ENCODE peak calls at places on chromosomes 1 and 21, in six cellular contexts. G, Z, Y, B, V and A are unnamed samples.

GRCh38 chr1:47161298-47162040 is 24.2 kb downstream of the CYP4A22 start:
- DNase-seq in Y (no peak), G (no peak), Z (no peak), V (no peak), B (no peak), A (no peak)

GRCh38 chr1:24925963-24926362 is 4.1 kb downstream of the RUNX3 start:
- DNase-seq in Z (no peak), V (no peak), B (no peak), Y (no peak), G (no peak), A (no peak)

GRCh38 chr1:151898519-151898991 is 10.8 kb downstream of the THEM4 start:
- DNase-seq in B (peak; percentile 49), G (no peak), Z (peak; percentile 14), V (peak; percentile 79), Y (no peak), A (no peak)

GRCh38 chr1:223411309-223411708 is 18.1 kb downstream of the CCDC185 start:
- DNase-seq in G (no peak), B (no peak), Y (no peak), Z (no peak), V (no peak), A (no peak)

GRCh38 chr1:21857142-21857839 is 45.2 kb downstream of the LDLRAD2 start:
- DNase-seq in V (no peak), Y (no peak), Z (peak; percentile 11), B (no peak), G (no peak), A (no peak)

GRCh38 chr1:156616463-156616862 is 2.8 kb upstream of the HAPLN2 start:
- DNase-seq in V (no peak), Z (peak; percentile 60), G (no peak), B (no peak), Y (no peak), A (no peak)

GRCh38 chr1:27366113-27366410 is 699 bp downstream of the MAP3K6 start:
- DNase-seq in B (peak; percentile 50), Y (peak; percentile 81), Z (peak; percentile 70), G (peak; percentile 93), V (peak; percentile 84), A (peak; percentile 38)

GRCh38 chr21:41441546-41441945 is 15.5 kb downstream of the MX1 start:
- DNase-seq in B (no peak), Y (peak; percentile 24), Z (no peak), V (no peak), G (no peak), A (no peak)

GRCh38 chr21:37367758-37368535 is 1.4 kb downstream of the DYRK1A start:
- DNase-seq in B (peak; percentile 10), Y (no peak), G (peak; percentile 74), Z (peak; percentile 13), V (peak; percentile 60), A (peak; percentile 15)

GRCh38 chr1:220787069-220787614 is 429 bp downstream of the MTARC1 start:
- DNase-seq in Y (no peak), B (no peak), Z (no peak), V (no peak), G (no peak), A (no peak)

GRCh38 chr1:245153081-245153644 is 1.6 kb upstream of the KIF26B start:
- DNase-seq in V (peak; percentile 74), Y (no peak), B (peak; percentile 36), G (peak; percentile 66), Z (peak; percentile 73), A (peak; percentile 41)

GRCh38 chr1:25167269-25168192 is 64.8 kb downstream of the SYF2 start:
- DNase-seq in G (no peak), V (peak; percentile 42), B (no peak), Z (no peak), Y (no peak), A (no peak)

GRCh38 chr1:110102081-110102480 is 10.2 kb upstream of the UBL4B start:
- DNase-seq in G (no peak), Y (no peak), Z (no peak), V (no peak), B (no peak), A (no peak)

GRCh38 chr1:39816431-39817090 is 27.9 kb upstream of the BMP8B start:
- DNase-seq in Z (peak; percentile 73), Y (peak; percentile 76), G (peak; percentile 77), B (peak; percentile 5), V (peak; percentile 64), A (peak; percentile 66)

GRCh38 chr1:204842369-204842768 is 28.3 kb upstream of the NFASC start:
- DNase-seq in Y (no peak), B (no peak), V (no peak), G (no peak), Z (no peak), A (no peak)

GRCh38 chr1:183678819-183679218 is 25.7 kb upstream of the APOBEC4 start:
- DNase-seq in Y (no peak), G (no peak), V (no peak), B (no peak), Z (no peak), A (no peak)

DNA sequence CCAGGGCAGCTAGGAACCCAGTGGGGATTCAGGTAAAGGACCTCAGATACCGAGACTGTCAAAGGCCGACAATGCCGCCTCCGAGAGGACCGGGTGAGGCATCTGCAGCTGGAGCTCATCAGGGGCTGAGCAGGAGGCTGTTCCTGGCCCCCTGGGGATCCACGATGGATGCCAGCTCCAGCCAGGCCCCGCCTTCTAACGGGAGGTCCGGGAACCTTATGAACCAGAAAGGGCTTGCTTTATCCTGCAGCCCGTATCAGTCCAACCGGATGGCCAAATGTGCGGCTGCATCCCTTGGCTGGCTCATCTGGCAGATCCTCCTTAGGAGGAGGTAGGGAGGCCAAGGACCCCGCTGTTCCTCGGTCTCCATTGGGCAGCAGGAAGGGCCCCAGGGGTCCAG is 32.0 kb downstream of the SLC45A1 start:
- DNase-seq in G (peak; percentile 85), Y (no peak), Z (no peak), V (no peak), B (no peak), A (no peak)
- H3K27ac ChIP-seq in G (no peak overlapping the region), Y (peak overlapping the region; percentile 83), Z (no peak overlapping the region), V (no peak overlapping the region), B (no peak overlapping the region), A (no peak overlapping the region)

GRCh38 chr21:43209575-43210453 is 41.0 kb downstream of the CRYAA start:
- DNase-seq in V (no peak), B (no peak), Z (peak; percentile 96), Y (peak; percentile 48), G (peak; percentile 42), A (no peak)
- H3K27ac ChIP-seq in V (no peak overlapping the region), B (no peak overlapping the region), Z (peak overlapping the region; percentile 68), Y (peak overlapping the region; percentile 72), G (no peak overlapping the region), A (no peak overlapping the region)

GRCh38 chr1:89198500-89199072 is at the start of gene GBP4:
- DNase-seq in B (peak; percentile 31), G (peak; percentile 60), Z (no peak), Y (peak; percentile 50), V (peak; percentile 68), A (no peak)

GRCh38 chr1:89200668-89201488 is 2.1 kb upstream of the GBP4 start:
- DNase-seq in V (peak; percentile 46), G (no peak), Y (no peak), B (no peak), Z (no peak), A (no peak)

GRCh38 chr1:89198081-89198480 is 661 bp downstream of the GBP4 start:
- DNase-seq in G (no peak), Y (no peak), B (no peak), Z (no peak), V (no peak), A (no peak)

GRCh38 chr1:89201489-89201794 is 2.7 kb upstream of the GBP4 start:
- DNase-seq in Z (no peak), Y (no peak), G (no peak), B (no peak), V (no peak), A (no peak)

DNA sequence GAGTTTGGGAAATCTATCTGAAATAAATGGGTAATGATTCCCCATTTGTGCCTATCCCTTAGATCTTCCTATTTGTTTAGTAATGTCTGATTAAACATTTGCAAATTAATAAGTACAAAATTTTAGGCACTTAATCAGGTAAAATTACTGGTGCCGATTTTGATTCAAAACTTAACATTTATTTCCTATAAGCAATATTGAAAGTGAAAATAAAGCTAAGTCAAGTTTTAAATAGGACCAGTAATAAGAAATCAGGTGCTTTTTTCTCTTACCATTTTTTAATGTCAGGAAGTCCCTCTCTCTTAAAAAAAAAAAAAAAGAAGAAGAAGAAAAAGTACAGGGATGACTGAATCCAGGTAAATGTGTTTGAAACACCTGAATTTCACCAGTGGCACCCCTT is 773 bp upstream of the GBP4 start:
- DNase-seq in V (no peak), Z (no peak), Y (no peak), G (no peak), B (no peak), A (no peak)
- H3K27ac ChIP-seq in V (peak overlapping the region; percentile 98), Z (no peak overlapping the region), Y (peak overlapping the region; percentile 80), G (no peak overlapping the region), B (peak overlapping the region; percentile 80), A (no peak overlapping the region)

DNA sequence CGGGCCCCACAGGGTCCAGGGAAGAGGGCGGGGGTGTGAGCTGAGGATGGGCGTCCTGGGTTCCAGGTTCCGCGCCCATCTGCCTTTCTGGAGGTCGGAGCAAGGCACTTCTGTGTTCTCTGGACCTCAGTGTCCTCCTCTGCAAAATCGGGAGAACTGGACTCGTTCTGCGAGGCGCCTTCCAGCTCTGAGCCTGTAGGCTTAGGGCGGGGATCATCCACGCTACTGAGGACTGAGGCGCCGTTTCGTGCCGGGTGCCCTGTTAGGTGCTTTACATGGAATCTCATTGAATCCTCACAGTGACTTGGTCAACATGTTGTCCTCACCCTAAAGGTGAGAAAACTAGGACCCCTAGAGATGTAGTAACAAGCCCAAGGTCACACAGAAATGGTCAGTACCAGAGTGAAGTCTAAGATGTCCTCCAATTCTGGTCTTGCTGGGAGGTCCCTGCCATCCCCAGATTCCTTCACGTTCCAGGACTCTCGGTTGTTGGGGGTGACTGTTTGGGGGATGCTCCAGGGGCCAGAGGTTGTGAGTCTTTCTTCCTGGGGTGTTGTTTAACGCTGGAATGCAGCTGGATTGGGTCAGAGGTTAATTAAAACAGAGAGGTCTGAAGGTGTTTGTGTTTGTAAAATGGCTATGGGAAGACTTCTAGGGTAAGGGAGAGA is 683 bp downstream of the PRKAA2 start:
- DNase-seq in V (no peak), Y (no peak), G (no peak), Z (no peak), B (no peak), A (no peak)
- H3K27ac ChIP-seq in V (no peak overlapping the region), Y (peak overlapping the region; percentile 78), G (peak overlapping the region; percentile 94), Z (no peak overlapping the region), B (no peak overlapping the region), A (no peak overlapping the region)